ENCODE peak calls at places on chromosome X, in ten cellular contexts. P is BE2C, V is GM23338, O is heart left ventricle, L is hepatocyte, I is endodermal cell, U is BJ, Y is vagina, G is spleen, N is bronchial epithelial cell. H is an unnamed sample. For H3K36me3, the result is how much of the 10 kb centered on the place peaks cover.

GRCh38 chrX:149504915-149505651 is at the start of gene IDS:
- DNase-seq in V (peak), G (peak), U (peak), N (peak), L (peak), Y (peak), I (peak), P (peak), O (peak), H (peak)

GRCh38 chrX:118497180-118497814 is 1.7 kb downstream of the DOCK11 start:
- DNase-seq in O (no peak), I (no peak), G (no peak), N (no peak), Y (no peak), P (no peak), U (no peak), V (no peak), L (no peak), H (no peak)

GRCh38 chrX:85627363-85627762 is 247.9 kb upstream of the POF1B start:
- DNase-seq in I (no peak), N (peak), G (no peak), U (no peak), L (no peak), Y (no peak), P (no peak), V (peak), O (no peak), H (no peak)

GRCh38 chrX:30874851-30875250 is 14.2 kb downstream of the TAB3 start:
- DNase-seq in V (no peak), L (no peak), G (no peak), I (no peak), N (peak), P (no peak), U (no peak), Y (no peak), O (no peak), H (no peak)

GRCh38 chrX:125492439-125492838 is 172.8 kb downstream of the TEX13C start:
- DNase-seq in U (no peak), V (peak), O (no peak), I (no peak), P (no peak), Y (no peak), L (no peak), G (no peak), N (no peak), H (no peak)

GRCh38 chrX:74242050-74242449 is 61.9 kb upstream of the ZCCHC13 start:
- DNase-seq in U (no peak), I (no peak), Y (no peak), N (no peak), O (no peak), G (no peak), L (no peak), P (no peak), V (no peak), H (no peak)

GRCh38 chrX:10350991-10351390 is 194.2 kb downstream of the CLCN4 start:
- DNase-seq in L (no peak), U (peak), I (no peak), O (no peak), N (peak), Y (no peak), G (no peak), P (no peak), V (no peak), H (no peak)

GRCh38 chrX:19034025-19034424 is 50.1 kb upstream of the PHKA2 start:
- DNase-seq in P (no peak), N (peak), Y (no peak), U (no peak), G (no peak), L (no peak), V (no peak), I (no peak), O (no peak), H (no peak)

GRCh38 chrX:74890676-74891430 is 34.4 kb downstream of the NEXMIF start:
- DNase-seq in L (no peak), P (no peak), Y (no peak), N (no peak), V (no peak), U (no peak), I (no peak), G (no peak), O (no peak), H (no peak)

GRCh38 chrX:153687121-153688039 is at the start of gene SLC6A8:
- DNase-seq in U (no peak), L (peak), G (no peak), N (no peak), O (peak), I (peak), Y (no peak), P (peak), V (peak), H (peak)

GRCh38 chrX:40411350-40412111 is 169.2 kb upstream of the ATP6AP2 start:
- DNase-seq in P (peak), G (no peak), L (no peak), U (no peak), Y (no peak), N (no peak), V (peak), I (peak), O (no peak), H (no peak)

GRCh38 chrX:21529771-21530170 is 128.4 kb downstream of the KLHL34 start:
- DNase-seq in U (no peak), N (peak), G (no peak), P (no peak), I (no peak), O (no peak), L (no peak), V (no peak), Y (no peak), H (no peak)

GRCh38 chrX:17495052-17495451 is 120.1 kb downstream of the NHS start:
- DNase-seq in V (no peak), G (no peak), O (no peak), L (no peak), N (peak), P (no peak), Y (no peak), I (no peak), U (no peak), H (no peak)

GRCh38 chrX:154096140-154097002 is 1.1 kb downstream of the MECP2 start:
- DNase-seq in G (no peak), Y (no peak), N (no peak), V (no peak), O (peak), I (no peak), P (peak), U (no peak), L (peak), H (peak)

GRCh38 chrX:106802388-106803275 is at the start of gene TBC1D8B:
- DNase-seq in I (peak), V (peak), G (peak), N (peak), Y (peak), L (peak), U (peak), O (peak), P (peak), H (peak)

GRCh38 chrX:9327747-9328145 is 137.1 kb upstream of the TBL1X start:
- DNase-seq in I (no peak), L (no peak), N (no peak), U (peak), G (no peak), V (no peak), O (no peak), P (no peak), Y (no peak), H (no peak)

GRCh38 chrX:12065251-12065650 is 73.0 kb upstream of the FRMPD4 start:
- DNase-seq in P (no peak), I (peak), L (peak), N (peak), U (no peak), Y (no peak), G (no peak), V (peak), O (no peak), H (no peak)

GRCh38 chrX:75038925-75039324 is 113.7 kb upstream of the NEXMIF start:
- DNase-seq in I (peak), P (peak), Y (no peak), O (no peak), L (no peak), U (no peak), N (peak), G (no peak), V (peak), H (no peak)

GRCh38 chrX:153628665-153629064 is 18.3 kb upstream of the DUSP9 start:
- DNase-seq in U (no peak), I (peak), N (no peak), L (no peak), V (no peak), O (no peak), P (no peak), Y (no peak), G (no peak), H (no peak)

GRCh38 chrX:18426004-18426320 is 554 bp downstream of the CDKL5 start:
- DNase-seq in N (no peak), O (no peak), U (no peak), L (no peak), I (no peak), Y (no peak), G (peak), V (peak), P (peak), H (no peak)

GRCh38 chrX:8668797-8669196 is 63.1 kb downstream of the ANOS1 start:
- DNase-seq in N (peak), O (no peak), U (no peak), L (peak), P (no peak), V (peak), G (no peak), I (peak), Y (peak), H (no peak)

GRCh38 chrX:18353931-18354368 is 538 bp downstream of the SCML2 start:
- DNase-seq in L (peak), Y (no peak), N (no peak), V (peak), I (peak), O (no peak), G (peak), U (no peak), P (peak), H (no peak)

GRCh38 chrX:135480076-135480475 is 40.4 kb upstream of the INTS6L start:
- DNase-seq in N (no peak), U (no peak), L (no peak), Y (no peak), O (no peak), P (peak), I (no peak), G (no peak), V (no peak), H (no peak)

GRCh38 chrX:72306851-72307645 is 1.3 kb upstream of the CITED1 start:
- DNase-seq in P (peak), L (peak), I (peak), N (peak), U (no peak), Y (no peak), V (peak), O (peak), G (peak), H (peak)

GRCh38 chrX:14875624-14876023 is 2.4 kb downstream of the MOSPD2 start:
- DNase-seq in G (no peak), L (no peak), N (no peak), I (no peak), V (no peak), Y (no peak), P (no peak), O (no peak), U (no peak), H (no peak)

GRCh38 chrX:134715930-134716619 is 57.8 kb upstream of the PLAC1 start:
- DNase-seq in U (no peak), I (peak), L (no peak), Y (no peak), G (no peak), N (no peak), P (no peak), V (peak), O (no peak), H (no peak)

GRCh38 chrX:65451663-65452062 is 82.9 kb downstream of the LAS1L start:
- DNase-seq in V (peak), N (peak), G (no peak), O (no peak), P (peak), L (peak), U (no peak), I (peak), Y (no peak), H (no peak)

GRCh38 chrX:44903107-44903506 is 30.1 kb downstream of the KDM6A start:
- DNase-seq in P (no peak), O (no peak), N (peak), I (no peak), V (no peak), Y (no peak), L (no peak), U (no peak), G (no peak), H (no peak)

GRCh38 chrX:154541896-154542722 is 4.5 kb downstream of the G6PD start:
- DNase-seq in G (peak), O (peak), P (peak), N (peak), U (peak), Y (no peak), L (peak), I (no peak), V (no peak), H (peak)

GRCh38 chrX:2401590-2402360 is 99.0 kb downstream of the DHRSX start:
- DNase-seq in Y (no peak), V (no peak), U (peak), L (peak), P (no peak), N (peak), I (peak), G (no peak), O (peak), H (no peak)

GRCh38 chrX:103608305-103608963 is 671 bp downstream of the TCEAL3 start:
- DNase-seq in O (peak), N (no peak), U (no peak), L (no peak), V (no peak), G (peak), I (peak), P (no peak), Y (no peak), H (peak)
- TF ChIP-seq CTCF in O (no peak), N (no peak), U (no peak), L (no peak), V (no peak), G (no peak), I (no peak), P (no peak), Y (no peak), H (no peak)

GRCh38 chrX:133151320-133151719 is 54.4 kb upstream of the USP26 start:
- DNase-seq in U (no peak), Y (no peak), I (no peak), L (peak), O (no peak), G (no peak), V (no peak), P (no peak), N (peak), H (no peak)
- H3K36me3 ChIP-seq in U (under half), Y (under half), I (under half), L (under half), O (under half), G (under half), V (under half), P (under half), N (under half), H (under half)

GRCh38 chrX:139932901-139933796 is at the start of gene ATP11C:
- DNase-seq in G (peak), Y (peak), V (peak), N (peak), I (peak), P (peak), L (peak), U (no peak), O (peak), H (peak)
- TF ChIP-seq CTCF in G (no peak), Y (no peak), V (peak), N (peak), I (peak), P (no peak), L (no peak), U (no peak), O (no peak), H (no peak)

GRCh38 chrX:47206316-47206715 is 12.2 kb upstream of the CDK16 start:
- DNase-seq in I (no peak), Y (no peak), N (no peak), U (no peak), L (no peak), G (no peak), V (no peak), P (no peak), O (no peak), H (no peak)
- H3K36me3 ChIP-seq in I (half or more), Y (under half), N (under half), U (half or more), L (under half), G (half or more), V (under half), P (half or more), O (under half), H (half or more)